ENCODE peak calls at places on chromosomes 12 and 14, in four cellular contexts. J is left lung, P is WTC11, N is cardiac muscle cell. V is an unnamed sample.

GRCh38 chr12:6056406-6057211 is 67.9 kb downstream of the VWF start:
- DNase-seq in J (no peak), P (peak), N (no peak), V (no peak)

GRCh38 chr14:67513631-67514108 is 19.4 kb upstream of the PLEKHH1 start:
- DNase-seq in J (no peak), P (no peak), N (no peak), V (no peak)

GRCh38 chr14:83196235-83196634 is 1662.6 kb upstream of the SEL1L start:
- DNase-seq in J (no peak), P (no peak), N (no peak), V (no peak)

GRCh38 chr12:21894792-21895392 is 46.3 kb downstream of the ABCC9 start:
- DNase-seq in J (no peak), P (no peak), N (no peak), V (no peak)

GRCh38 chr12:62435337-62436163 is 31.1 kb upstream of the MON2 start:
- DNase-seq in J (peak), P (peak), N (peak), V (peak)

GRCh38 chr14:76546426-76547221 is 170.7 kb downstream of the ESRRB start:
- DNase-seq in J (no peak), P (peak), N (peak), V (no peak)

GRCh38 chr12:66055837-66056319 is 74.7 kb downstream of the LLPH start:
- DNase-seq in J (no peak), P (no peak), N (no peak), V (no peak)

GRCh38 chr12:108879615-108880254 is at the start of gene DAO:
- DNase-seq in J (no peak), P (no peak), N (no peak), V (no peak)

GRCh38 chr12:128323526-128323925 is 56.6 kb downstream of the TMEM132C start:
- DNase-seq in J (no peak), P (no peak), N (no peak), V (no peak)

GRCh38 chr14:65949711-65950516 is 536.3 kb upstream of the CCDC196 start:
- DNase-seq in J (peak), P (no peak), N (peak), V (no peak)

GRCh38 chr14:21142357-21142756 is 13.5 kb downstream of the OR5AU1 start:
- DNase-seq in J (no peak), P (no peak), N (no peak), V (no peak)

GRCh38 chr14:48323655-48324054 is 648.2 kb upstream of the MDGA2 start:
- DNase-seq in J (no peak), P (no peak), N (no peak), V (no peak)

GRCh38 chr14:61202124-61202523 is 79.0 kb downstream of the TMEM30B start:
- DNase-seq in J (no peak), P (no peak), N (no peak), V (no peak)

GRCh38 chr12:127245437-127245836 is 1021.5 kb upstream of the TMEM132C start:
- DNase-seq in J (no peak), P (no peak), N (peak), V (peak)

GRCh38 chr12:100464529-100464928 is 9.1 kb upstream of the NR1H4 start:
- DNase-seq in J (no peak), P (no peak), N (no peak), V (no peak)

GRCh38 chr12:53174881-53175491 is 5.5 kb upstream of the ZNF740 start:
- DNase-seq in J (no peak), P (peak), N (peak), V (no peak)

GRCh38 chr12:76242813-76243540 is 105.2 kb downstream of the BBS10 start:
- DNase-seq in J (no peak), P (no peak), N (no peak), V (peak)

GRCh38 chr14:102866982-102867761 is 55.3 kb upstream of the AMN start:
- DNase-seq in J (no peak), P (no peak), N (no peak), V (no peak)

GRCh38 chr12:6315704-6316597 is 5.5 kb downstream of the PLEKHG6 start:
- DNase-seq in J (no peak), P (no peak), N (no peak), V (no peak)

GRCh38 chr14:68199465-68200145 is 380.0 kb downstream of the RAD51B start:
- DNase-seq in J (no peak), P (peak), N (peak), V (no peak)

GRCh38 chr12:49111206-49111605 is 559 bp upstream of the LMBR1L start:
- DNase-seq in J (no peak), P (no peak), N (no peak), V (no peak)

GRCh38 chr12:63821781-63822251 is 22.7 kb upstream of the SRGAP1 start:
- DNase-seq in J (no peak), P (peak), N (peak), V (no peak)

GRCh38 chr14:70935135-70935534 is 27.9 kb downstream of the PCNX1 start:
- DNase-seq in J (no peak), P (no peak), N (no peak), V (no peak)

GRCh38 chr12:28189774-28190320 is 409 bp upstream of the CCDC91 start:
- DNase-seq in J (no peak), P (no peak), N (no peak), V (no peak)

GRCh38 chr12:109744991-109745942 is 31.6 kb downstream of the FAM222A start:
- DNase-seq in J (peak), P (no peak), N (peak), V (no peak)

GRCh38 chr14:83779266-83779665 is 1750.7 kb upstream of the FLRT2 start:
- DNase-seq in J (no peak), P (no peak), N (peak), V (no peak)

GRCh38 chr12:117072736-117073475 is 26.3 kb downstream of the TESC start:
- DNase-seq in J (no peak), P (no peak), N (no peak), V (no peak)

GRCh38 chr12:23775208-23775607 is 174.3 kb downstream of the SOX5 start:
- DNase-seq in J (no peak), P (no peak), N (no peak), V (no peak)

GRCh38 chr12:38919191-38919590 is 13.8 kb upstream of the CPNE8 start:
- DNase-seq in J (no peak), P (no peak), N (no peak), V (no peak)

GRCh38 chr14:96130391-96130790 is 74.2 kb upstream of the BDKRB2 start:
- DNase-seq in J (no peak), P (no peak), N (no peak), V (no peak)

GRCh38 chr12:132904718-132905328 is 17.4 kb upstream of the CHFR start:
- DNase-seq in J (peak), P (peak), N (peak), V (no peak)

GRCh38 chr12:1533205-1533601 is 61.2 kb downstream of the FBXL14 start:
- DNase-seq in J (no peak), P (no peak), N (no peak), V (no peak)

GRCh38 chr12:104669851-104670337 is 213.1 kb downstream of the CHST11 start:
- DNase-seq in J (peak), P (no peak), N (peak), V (no peak)

GRCh38 chr14:64324461-64325255 is 30.5 kb upstream of the ESR2 start:
- DNase-seq in J (no peak), P (no peak), N (peak), V (peak)

GRCh38 chr14:64682173-64682710 is 22.0 kb upstream of the PLEKHG3 start:
- DNase-seq in J (peak), P (peak), N (peak), V (peak)

GRCh38 chr14:33880330-33880729 is 70.5 kb downstream of the EGLN3 start:
- DNase-seq in J (no peak), P (no peak), N (no peak), V (no peak)
- TF ChIP-seq CTCF in J (no peak), P (no peak), N (no peak), V (no peak)

GRCh38 chr14:23725528-23725927 is 89.4 kb downstream of the DHRS2 start:
- DNase-seq in J (no peak), P (no peak), N (no peak), V (no peak)

GRCh38 chr14:23727566-23728335 is 91.6 kb downstream of the DHRS2 start:
- DNase-seq in J (no peak), P (no peak), N (peak), V (peak)

GRCh38 chr14:23728791-23729190 is 92.6 kb downstream of the DHRS2 start:
- DNase-seq in J (no peak), P (no peak), N (no peak), V (no peak)

GRCh38 chr14:23725980-23726746 is 90.0 kb downstream of the DHRS2 start:
- DNase-seq in J (no peak), P (no peak), N (no peak), V (no peak)

DNA sequence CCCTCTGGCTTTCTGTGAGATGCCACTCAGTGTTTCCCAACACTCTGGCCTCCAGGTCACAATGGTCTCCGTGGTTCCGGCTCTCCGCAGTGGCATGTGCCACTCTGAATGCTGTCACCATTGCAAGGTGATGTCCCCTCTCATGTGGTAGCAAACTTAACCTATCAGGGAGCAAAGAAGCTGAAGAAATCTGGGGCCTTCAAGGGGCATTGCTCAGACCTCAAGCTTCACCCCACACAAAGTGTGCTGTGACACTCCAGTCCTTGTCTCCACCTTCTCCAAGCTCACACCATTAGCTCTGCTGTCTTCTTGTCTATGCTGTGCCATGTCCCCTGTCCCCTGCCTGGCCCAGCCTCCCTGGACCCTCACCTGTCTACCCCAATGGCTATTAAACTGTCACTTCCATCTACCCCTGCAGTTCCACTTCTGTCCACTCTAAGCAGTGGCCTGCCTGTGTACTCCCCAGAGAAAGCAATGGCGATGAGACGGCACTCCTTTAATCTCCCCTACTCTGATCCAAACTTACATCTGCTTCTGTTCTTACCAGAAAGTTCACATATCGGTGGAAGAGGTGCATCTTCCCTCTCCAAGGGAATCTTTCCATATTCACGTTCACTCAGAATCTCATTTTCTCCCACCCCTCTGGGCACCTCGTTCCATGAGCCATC is 93.7 kb downstream of the DHRS2 start:
- DNase-seq in J (no peak), P (no peak), N (no peak), V (no peak)
- TF ChIP-seq CTCF in J (peak), P (peak), N (no peak), V (no peak)

GRCh38 chr14:69879175-69880047 is at the start of gene SMOC1:
- DNase-seq in J (no peak), P (peak), N (peak), V (no peak)
- TF ChIP-seq CTCF in J (no peak), P (no peak), N (no peak), V (no peak)

GRCh38 chr14:104982548-104983230 is 2.9 kb upstream of the CLBA1 start:
- DNase-seq in J (no peak), P (no peak), N (no peak), V (no peak)

GRCh38 chr14:104986487-104987164 is 1.0 kb downstream of the CLBA1 start:
- DNase-seq in J (no peak), P (no peak), N (no peak), V (no peak)

GRCh38 chr14:104984056-104984894 is 1.3 kb upstream of the CLBA1 start:
- DNase-seq in J (no peak), P (no peak), N (no peak), V (no peak)

GRCh38 chr14:104983231-104983721 is 2.3 kb upstream of the CLBA1 start:
- DNase-seq in J (no peak), P (no peak), N (no peak), V (no peak)

GRCh38 chr14:104985675-104986486 is at the start of gene CLBA1:
- DNase-seq in J (peak), P (peak), N (peak), V (no peak)
- TF ChIP-seq CTCF in J (no peak), P (no peak), N (no peak), V (no peak)

GRCh38 chr14:54565236-54566151 is 1.4 kb upstream of the SAMD4A start:
- DNase-seq in J (peak), P (peak), N (peak), V (peak)
- TF ChIP-seq CTCF in J (no peak), P (no peak), N (peak), V (peak)